ENCODE peak calls at places on chromosomes 4 and X, in six cellular contexts. J, S, W, D, B and R are unnamed samples. For H3K4me1, the result is how much of the 10 kb centered on the place peaks cover.

GRCh38 chrX:48648299-48648698 is 35.3 kb upstream of the WAS start:
- DNase-seq in J (peak), S (peak), W (no peak), D (peak), B (peak), R (peak)

GRCh38 chr4:119025440-119025839 is 110.2 kb upstream of the MYOZ2 start:
- DNase-seq in J (peak), S (peak), W (peak), D (peak), B (no peak), R (peak)

GRCh38 chrX:72131317-72132294 is at the start of gene RTL5:
- DNase-seq in J (peak), S (peak), W (peak), D (peak), B (peak), R (peak)

GRCh38 chr4:53208749-53209148 is 157.1 kb downstream of the SCFD2 start:
- DNase-seq in J (no peak), S (no peak), W (no peak), D (no peak), B (no peak), R (no peak)

GRCh38 chr4:183429489-183429888 is 14.9 kb upstream of the CDKN2AIP start:
- DNase-seq in J (no peak), S (no peak), W (no peak), D (no peak), B (no peak), R (no peak)

GRCh38 chr4:87007345-87008181 is 72.8 kb downstream of the AFF1 start:
- DNase-seq in J (peak), S (peak), W (peak), D (no peak), B (peak), R (peak)

GRCh38 chr4:36189511-36190226 is 54.6 kb downstream of the ARAP2 start:
- DNase-seq in J (no peak), S (no peak), W (no peak), D (no peak), B (no peak), R (no peak)

GRCh38 chr4:127732623-127733199 is 2.5 kb downstream of the SLC25A31 start:
- DNase-seq in J (no peak), S (peak), W (no peak), D (peak), B (no peak), R (no peak)

GRCh38 chr4:111537861-111538260 is 607.4 kb upstream of the FAM241A start:
- DNase-seq in J (no peak), S (no peak), W (no peak), D (no peak), B (no peak), R (no peak)

GRCh38 chrX:139931646-139932076 is 1.2 kb downstream of the ATP11C start:
- DNase-seq in J (peak), S (no peak), W (no peak), D (no peak), B (no peak), R (no peak)

GRCh38 chrX:42195506-42195905 is 272.2 kb upstream of the CASK start:
- DNase-seq in J (no peak), S (no peak), W (no peak), D (no peak), B (no peak), R (no peak)

GRCh38 chr4:129641179-129641578 is 545.2 kb downstream of the C4orf33 start:
- DNase-seq in J (peak), S (peak), W (peak), D (peak), B (peak), R (peak)

GRCh38 chr4:182494103-182494502 is 250.9 kb downstream of the TENM3 start:
- DNase-seq in J (no peak), S (no peak), W (no peak), D (no peak), B (no peak), R (no peak)

GRCh38 chr4:55568905-55569504 is 22.3 kb upstream of the CLOCK start:
- DNase-seq in J (no peak), S (no peak), W (no peak), D (no peak), B (no peak), R (no peak)

GRCh38 chr4:17814140-17814539 is 3.4 kb downstream of the NCAPG start:
- DNase-seq in J (no peak), S (no peak), W (no peak), D (no peak), B (no peak), R (no peak)

GRCh38 chr4:148914734-148915133 is 472.5 kb upstream of the NR3C2 start:
- DNase-seq in J (no peak), S (no peak), W (no peak), D (no peak), B (no peak), R (no peak)

GRCh38 chrX:38473715-38474114 is 87.6 kb upstream of the TSPAN7 start:
- DNase-seq in J (no peak), S (no peak), W (no peak), D (no peak), B (no peak), R (no peak)

GRCh38 chr4:76665139-76665538 is 230.1 kb downstream of the SHROOM3 start:
- DNase-seq in J (no peak), S (no peak), W (peak), D (peak), B (no peak), R (no peak)

DNA sequence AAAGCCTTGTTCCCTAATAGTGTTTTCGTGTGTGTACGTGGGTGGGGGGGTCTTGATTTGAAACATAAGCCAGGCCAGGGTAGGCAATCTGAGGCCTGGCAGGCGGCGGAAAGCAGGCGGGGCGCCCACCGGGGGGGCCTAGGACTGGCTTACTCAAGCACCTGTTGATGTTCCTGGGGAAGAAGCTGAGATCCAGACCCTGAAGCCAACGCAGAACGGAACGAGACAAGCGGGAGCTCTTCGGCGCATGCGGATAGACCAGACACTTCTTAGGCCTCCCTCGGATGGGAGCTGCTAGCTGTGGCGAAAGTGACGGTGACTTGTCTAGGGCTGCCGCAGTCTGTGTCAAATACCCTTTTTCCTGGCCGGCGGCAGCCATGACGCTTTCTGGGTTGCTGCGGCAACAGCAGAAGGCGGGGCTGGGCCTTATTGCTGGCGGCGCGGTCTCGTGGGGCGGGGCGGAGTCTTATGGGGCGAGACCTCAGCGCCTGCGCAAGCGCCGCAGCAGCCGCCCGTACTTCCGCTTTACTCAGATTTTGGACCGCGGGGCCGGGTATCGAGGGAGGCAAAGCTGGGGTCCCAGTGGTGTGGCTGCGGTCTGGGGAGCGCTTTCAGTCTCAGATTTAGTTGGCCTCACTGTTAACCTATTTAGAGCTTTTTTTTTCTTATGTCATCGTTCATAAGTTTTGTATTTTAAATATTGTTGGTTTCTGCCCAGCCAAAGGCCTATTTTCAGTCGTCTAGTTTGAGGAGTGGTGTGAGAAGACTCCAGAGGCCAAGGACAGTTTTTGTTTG is at the start of gene SPATA4:
- DNase-seq in J (peak), S (peak), W (peak), D (peak), B (peak), R (peak)
- TF ChIP-seq POLR2A in J (peak), S (peak), W (peak), D (peak), B (peak), R (peak)

GRCh38 chr4:5999830-6000365 is 18.3 kb downstream of the C4orf50 start:
- DNase-seq in J (no peak), S (no peak), W (no peak), D (no peak), B (no peak), R (no peak)
- H3K4me1 ChIP-seq in J (under half), S (under half), W (under half), D (under half), B (under half), R (under half)

GRCh38 chrX:9343971-9344370 is 120.9 kb upstream of the TBL1X start:
- DNase-seq in J (no peak), S (no peak), W (no peak), D (no peak), B (no peak), R (no peak)
- TF ChIP-seq CTCF in J (no peak), S (no peak), W (no peak), D (no peak), B (no peak), R (no peak)

GRCh38 chr4:8645753-8646124 is 53.2 kb downstream of the CPZ start:
- DNase-seq in J (peak), S (no peak), W (no peak), D (no peak), B (no peak), R (peak)
- TF ChIP-seq POLR2A in J (no peak), S (no peak), W (no peak), D (no peak), B (no peak), R (no peak)

GRCh38 chrX:41095174-41095573 is 9.9 kb downstream of the USP9X start:
- DNase-seq in J (no peak), S (no peak), W (no peak), D (no peak), B (no peak), R (no peak)
- H3K4me1 ChIP-seq in J (under half), S (half or more), W (under half), D (half or more), B (under half), R (under half)

DNA sequence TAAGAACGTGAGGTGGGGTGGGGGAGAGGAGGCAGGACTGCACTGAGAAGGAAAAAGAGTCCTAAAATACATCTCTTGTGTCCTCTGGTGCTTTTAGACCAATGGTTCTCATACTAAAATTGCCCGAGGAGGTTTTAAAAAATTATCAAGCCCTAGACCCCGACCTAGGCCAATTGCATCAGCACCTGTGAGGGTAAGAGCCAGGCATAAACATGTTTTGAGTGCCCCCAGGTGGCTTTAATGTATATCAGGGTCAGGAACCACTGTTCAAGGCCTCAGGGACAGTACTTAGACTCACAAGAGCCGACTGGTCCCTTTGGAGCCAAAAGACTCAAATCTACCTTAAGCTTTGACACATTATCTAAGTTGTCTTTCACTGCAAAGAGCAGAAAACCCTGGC is 37.5 kb upstream of the TMEM150C start:
- DNase-seq in J (no peak), S (no peak), W (no peak), D (peak), B (no peak), R (no peak)
- TF ChIP-seq CTCF in J (no peak), S (no peak), W (no peak), D (no peak), B (no peak), R (no peak)